ENCODE peak calls at places on chromosomes 3 and 15, in nine cellular contexts. Q is T47D; F is activated CD4-positive, alpha-beta T cell treated with anti-CD3 and anti-CD28 coated beads, Interleukin-2, amount 50 U/mL, for 24 hours; V is cardiac fibroblast; I is choroid plexus epithelial cell; T is NCI-H1436; O is left colon; Z is SW480; D is right cardiac atrium. B is an unnamed sample.

GRCh38 chr3:109098245-109098644 is 19.7 kb downstream of the MORC1 start:
- DNase-seq in Q (peak), F (no peak), V (no peak), I (peak), T (peak), O (no peak), Z (peak), D (no peak), B (no peak)

GRCh38 chr3:41265823-41266273 is 66.5 kb downstream of the CTNNB1 start:
- DNase-seq in Q (no peak), F (no peak), V (peak), I (peak), T (no peak), O (no peak), Z (peak), D (no peak), B (no peak)

GRCh38 chr3:32794487-32795308 is 23.1 kb upstream of the TRIM71 start:
- DNase-seq in Q (peak), F (no peak), V (no peak), I (peak), T (no peak), O (no peak), Z (no peak), D (no peak), B (no peak)

GRCh38 chr15:84736375-84736774 is 12.0 kb upstream of the ZNF592 start:
- DNase-seq in Q (no peak), F (peak), V (no peak), I (no peak), T (no peak), O (no peak), Z (no peak), D (no peak), B (no peak)

GRCh38 chr3:3545360-3545759 is 253.9 kb upstream of the LRRN1 start:
- DNase-seq in Q (no peak), F (no peak), V (no peak), I (no peak), T (no peak), O (no peak), Z (no peak), D (no peak), B (no peak)

GRCh38 chr3:27043328-27043956 is 325.7 kb downstream of the NEK10 start:
- DNase-seq in Q (no peak), F (no peak), V (no peak), I (no peak), T (no peak), O (no peak), Z (no peak), D (no peak), B (no peak)

GRCh38 chr3:62371032-62371734 is 2.2 kb downstream of the FEZF2 start:
- DNase-seq in Q (no peak), F (no peak), V (no peak), I (no peak), T (no peak), O (no peak), Z (no peak), D (no peak), B (no peak)

GRCh38 chr15:40379853-40380252 is 2.7 kb upstream of the KNSTRN start:
- DNase-seq in Q (peak), F (no peak), V (peak), I (peak), T (no peak), O (peak), Z (peak), D (no peak), B (no peak)

GRCh38 chr3:98556164-98557130 is 24.7 kb downstream of the GPR15 start:
- DNase-seq in Q (no peak), F (peak), V (peak), I (no peak), T (no peak), O (no peak), Z (no peak), D (no peak), B (no peak)

GRCh38 chr3:146165370-146165769 is 4.4 kb upstream of the PLOD2 start:
- DNase-seq in Q (no peak), F (no peak), V (peak), I (peak), T (no peak), O (no peak), Z (no peak), D (no peak), B (no peak)

GRCh38 chr3:36957862-36958686 is 13.2 kb upstream of the TRANK1 start:
- DNase-seq in Q (no peak), F (no peak), V (peak), I (peak), T (no peak), O (no peak), Z (peak), D (no peak), B (no peak)

GRCh38 chr15:51493892-51494291 is 128.7 kb downstream of the DMXL2 start:
- DNase-seq in Q (no peak), F (no peak), V (no peak), I (peak), T (no peak), O (no peak), Z (no peak), D (no peak), B (no peak)

GRCh38 chr3:161576733-161577510 is 80.3 kb downstream of the OTOL1 start:
- DNase-seq in Q (no peak), F (no peak), V (no peak), I (no peak), T (peak), O (no peak), Z (no peak), D (no peak), B (no peak)

GRCh38 chr3:53844262-53845102 is 1.7 kb downstream of the CHDH start:
- DNase-seq in Q (no peak), F (no peak), V (no peak), I (no peak), T (no peak), O (peak), Z (peak), D (no peak), B (peak)

GRCh38 chr15:55221090-55222011 is 24.6 kb upstream of the RSL24D1 start:
- DNase-seq in Q (peak), F (no peak), V (peak), I (peak), T (no peak), O (no peak), Z (no peak), D (no peak), B (no peak)

GRCh38 chr3:172701056-172701455 is 9.8 kb downstream of the NCEH1 start:
- DNase-seq in Q (no peak), F (no peak), V (no peak), I (no peak), T (no peak), O (no peak), Z (no peak), D (no peak), B (no peak)

GRCh38 chr15:80228959-80229610 is 22.9 kb downstream of the CTXND1 start:
- DNase-seq in Q (no peak), F (no peak), V (peak), I (peak), T (no peak), O (no peak), Z (no peak), D (no peak), B (no peak)

GRCh38 chr3:150806436-150806835 is 43.5 kb upstream of the SIAH2 start:
- DNase-seq in Q (no peak), F (no peak), V (no peak), I (no peak), T (no peak), O (no peak), Z (no peak), D (no peak), B (no peak)

GRCh38 chr3:184559336-184559735 is 2.2 kb upstream of the EPHB3 start:
- DNase-seq in Q (no peak), F (no peak), V (no peak), I (no peak), T (peak), O (peak), Z (peak), D (no peak), B (no peak)

GRCh38 chr3:48107227-48107626 is 81.0 kb downstream of the CDC25A start:
- DNase-seq in Q (no peak), F (no peak), V (no peak), I (no peak), T (no peak), O (no peak), Z (no peak), D (no peak), B (no peak)

GRCh38 chr15:59165726-59166125 is 40.9 kb upstream of the LDHAL6B start:
- DNase-seq in Q (peak), F (no peak), V (no peak), I (peak), T (no peak), O (no peak), Z (no peak), D (no peak), B (no peak)

GRCh38 chr3:25423780-25424179 is 4.3 kb upstream of the RARB start:
- DNase-seq in Q (no peak), F (no peak), V (peak), I (peak), T (no peak), O (no peak), Z (no peak), D (no peak), B (no peak)

GRCh38 chr3:100151024-100151707 is 36.9 kb upstream of the FILIP1L start:
- DNase-seq in Q (no peak), F (no peak), V (no peak), I (no peak), T (no peak), O (no peak), Z (no peak), D (no peak), B (no peak)

GRCh38 chr3:95280711-95281352 is 1218.0 kb downstream of the NSUN3 start:
- DNase-seq in Q (no peak), F (no peak), V (peak), I (no peak), T (no peak), O (no peak), Z (no peak), D (no peak), B (no peak)

GRCh38 chr3:197750396-197750831 is 731 bp downstream of the FYTTD1 start:
- DNase-seq in Q (peak), F (peak), V (peak), I (peak), T (peak), O (peak), Z (peak), D (peak), B (peak)

GRCh38 chr15:85073556-85074194 is 92.0 kb downstream of the PDE8A start:
- DNase-seq in Q (no peak), F (no peak), V (peak), I (peak), T (no peak), O (no peak), Z (no peak), D (no peak), B (no peak)

GRCh38 chr3:58102976-58103447 is 94.8 kb downstream of the FLNB start:
- DNase-seq in Q (peak), F (no peak), V (no peak), I (no peak), T (no peak), O (no peak), Z (no peak), D (no peak), B (no peak)

GRCh38 chr15:101537681-101538080 is 48.2 kb upstream of the PCSK6 start:
- DNase-seq in Q (no peak), F (no peak), V (no peak), I (no peak), T (no peak), O (no peak), Z (no peak), D (no peak), B (no peak)

GRCh38 chr15:77037475-77038209 is 33.3 kb downstream of the TSPAN3 start:
- DNase-seq in Q (no peak), F (no peak), V (no peak), I (no peak), T (no peak), O (peak), Z (no peak), D (peak), B (no peak)

GRCh38 chr3:185822221-185822956 is 2.5 kb downstream of the IGF2BP2 start:
- DNase-seq in Q (no peak), F (no peak), V (peak), I (peak), T (no peak), O (no peak), Z (peak), D (no peak), B (no peak)

GRCh38 chr15:23566070-23567050 is 886 bp downstream of the MKRN3 start:
- DNase-seq in Q (peak), F (peak), V (no peak), I (no peak), T (peak), O (no peak), Z (no peak), D (no peak), B (no peak)